ENCODE peak calls at places on chromosomes 4 and X, in four cellular contexts. R, E, Q and M are unnamed samples.

GRCh38 chr4:127540497-127541026 is 92.2 kb upstream of the INTU start:
- DNase-seq in R (no peak), E (no peak), Q (no peak), M (no peak)

GRCh38 chr4:7052313-7052712 is 9.1 kb downstream of the TADA2B start:
- DNase-seq in R (peak), E (no peak), Q (no peak), M (no peak)

GRCh38 chr4:185183622-185184281 is 20.0 kb downstream of the CFAP97 start:
- DNase-seq in R (no peak), E (peak), Q (peak), M (peak)

GRCh38 chr4:153212755-153213154 is 8.5 kb downstream of the TRIM2 start:
- DNase-seq in R (no peak), E (peak), Q (no peak), M (no peak)

GRCh38 chr4:47525154-47525819 is 40.2 kb downstream of the ATP10D start:
- DNase-seq in R (no peak), E (peak), Q (peak), M (peak)

GRCh38 chrX:105006103-105006502 is 214.4 kb downstream of the TEX13A start:
- DNase-seq in R (no peak), E (no peak), Q (no peak), M (no peak)

GRCh38 chr4:13218316-13218958 is 265.7 kb downstream of the RAB28 start:
- DNase-seq in R (no peak), E (no peak), Q (no peak), M (no peak)

GRCh38 chrX:153703036-153703370 is 15.3 kb downstream of the SLC6A8 start:
- DNase-seq in R (no peak), E (no peak), Q (no peak), M (no peak)

GRCh38 chr4:116486401-116486800 is 599.0 kb downstream of the TRAM1L1 start:
- DNase-seq in R (no peak), E (no peak), Q (no peak), M (no peak)

GRCh38 chrX:6226646-6227444 is 1.8 kb downstream of the NLGN4X start:
- DNase-seq in R (peak), E (no peak), Q (no peak), M (no peak)

GRCh38 chr4:102575369-102576129 is 74.4 kb downstream of the NFKB1 start:
- DNase-seq in R (no peak), E (peak), Q (no peak), M (no peak)

GRCh38 chr4:22434895-22435294 is 81.0 kb downstream of the ADGRA3 start:
- DNase-seq in R (no peak), E (peak), Q (peak), M (peak)

GRCh38 chr4:8258813-8259212 is 10.7 kb upstream of the HTRA3 start:
- DNase-seq in R (peak), E (no peak), Q (no peak), M (no peak)

GRCh38 chr4:105369988-105370387 is 103.9 kb downstream of the PPA2 start:
- DNase-seq in R (no peak), E (no peak), Q (no peak), M (no peak)

GRCh38 chr4:178090640-178091411 is 648.6 kb upstream of the AGA start:
- DNase-seq in R (peak), E (no peak), Q (no peak), M (no peak)

GRCh38 chr4:92791876-92792490 is 488.2 kb downstream of the GRID2 start:
- DNase-seq in R (no peak), E (no peak), Q (no peak), M (no peak)

GRCh38 chr4:13543648-13544555 is at the start of gene NKX3-2:
- DNase-seq in R (peak), E (peak), Q (no peak), M (no peak)

GRCh38 chrX:134512566-134512965 is 52.6 kb downstream of the HPRT1 start:
- DNase-seq in R (no peak), E (peak), Q (peak), M (peak)

GRCh38 chr4:79652726-79653125 is 244.7 kb upstream of the GK2 start:
- DNase-seq in R (no peak), E (no peak), Q (no peak), M (no peak)

GRCh38 chr4:86307432-86307831 is 52.4 kb downstream of the MAPK10 start:
- DNase-seq in R (no peak), E (no peak), Q (no peak), M (no peak)

GRCh38 chr4:151806511-151806927 is 45.7 kb upstream of the GATB start:
- DNase-seq in R (no peak), E (peak), Q (no peak), M (no peak)

GRCh38 chr4:1569461-1570151 is 114.5 kb downstream of the FAM53A start:
- DNase-seq in R (peak), E (no peak), Q (no peak), M (no peak)

GRCh38 chr4:54575919-54576318 is 81.8 kb upstream of the KIT start:
- DNase-seq in R (no peak), E (peak), Q (no peak), M (no peak)

GRCh38 chr4:110610620-110610939 is 12.3 kb downstream of the PITX2 start:
- DNase-seq in R (no peak), E (no peak), Q (no peak), M (no peak)

GRCh38 chrX:4764888-4765287 is 1051.4 kb upstream of the PRKX start:
- DNase-seq in R (no peak), E (peak), Q (peak), M (peak)

GRCh38 chrX:20545538-20545937 is 278.8 kb upstream of the RPS6KA3 start:
- DNase-seq in R (no peak), E (no peak), Q (no peak), M (no peak)

GRCh38 chr4:110106946-110107325 is 91.5 kb downstream of the ELOVL6 start:
- DNase-seq in R (no peak), E (no peak), Q (peak), M (peak)

GRCh38 chr4:8564595-8564994 is 15.6 kb upstream of the GPR78 start:
- DNase-seq in R (no peak), E (no peak), Q (no peak), M (no peak)

GRCh38 chr4:104915864-104916263 is 230.8 kb upstream of the TET2 start:
- DNase-seq in R (no peak), E (no peak), Q (no peak), M (no peak)

GRCh38 chr4:166143227-166143626 is 270.2 kb downstream of the TLL1 start:
- DNase-seq in R (no peak), E (peak), Q (no peak), M (no peak)

GRCh38 chr4:186191266-186192067 is at the start of gene CYP4V2:
- DNase-seq in R (peak), E (peak), Q (peak), M (peak)

GRCh38 chrX:38304010-38304409 is 23.3 kb downstream of the RPGR start:
- DNase-seq in R (no peak), E (no peak), Q (peak), M (no peak)

GRCh38 chr4:105978684-105979296 is 83.5 kb downstream of the NPNT start:
- DNase-seq in R (no peak), E (peak), Q (no peak), M (no peak)

GRCh38 chr4:43882470-43882869 is 566.1 kb downstream of the KCTD8 start:
- DNase-seq in R (no peak), E (no peak), Q (no peak), M (no peak)

DNA sequence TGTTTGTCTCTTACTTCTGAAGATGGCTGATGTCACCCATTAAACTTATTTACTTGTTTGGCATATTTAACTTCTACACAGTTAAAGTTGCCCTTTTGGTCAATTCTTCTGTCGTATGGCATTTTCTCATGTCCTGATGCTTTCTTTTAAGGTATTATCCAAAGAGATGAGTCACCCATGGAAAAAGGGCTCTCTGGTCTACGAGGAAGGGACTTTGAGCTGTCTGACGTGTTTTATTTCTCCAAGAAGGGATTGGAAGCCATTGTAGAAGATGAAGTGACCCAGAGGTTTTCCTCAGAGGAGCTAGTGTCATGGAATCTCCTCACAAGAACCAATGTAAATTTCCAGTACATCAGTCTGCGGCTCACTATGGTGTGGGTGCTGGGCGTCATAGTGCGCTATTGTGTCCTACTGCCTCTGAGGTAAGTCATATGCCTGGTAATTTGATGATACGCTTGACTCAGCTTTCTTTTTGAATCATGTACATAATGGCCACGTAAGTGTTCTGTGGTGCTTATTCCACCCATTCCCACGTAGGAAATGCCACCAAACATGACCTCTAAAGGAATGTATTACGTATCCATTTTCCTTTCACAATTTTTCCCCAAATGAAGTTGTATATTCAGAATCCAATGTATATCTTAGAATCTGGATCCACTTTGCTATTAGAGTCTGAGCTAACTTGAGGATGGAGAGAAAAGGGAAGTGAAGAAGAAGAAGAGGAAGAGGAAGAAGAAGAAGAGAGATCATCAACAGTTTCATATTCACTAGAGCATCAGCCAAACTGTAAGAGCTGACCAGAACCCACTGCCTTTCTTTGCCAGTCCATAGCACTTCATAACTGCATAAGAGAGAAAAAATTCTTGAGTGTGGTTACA is 45.7 kb downstream of the GPAT3 start:
- DNase-seq in R (no peak), E (no peak), Q (peak), M (no peak)
- H3K27ac ChIP-seq in R (no peak), E (no peak), Q (peak), M (no peak)

DNA sequence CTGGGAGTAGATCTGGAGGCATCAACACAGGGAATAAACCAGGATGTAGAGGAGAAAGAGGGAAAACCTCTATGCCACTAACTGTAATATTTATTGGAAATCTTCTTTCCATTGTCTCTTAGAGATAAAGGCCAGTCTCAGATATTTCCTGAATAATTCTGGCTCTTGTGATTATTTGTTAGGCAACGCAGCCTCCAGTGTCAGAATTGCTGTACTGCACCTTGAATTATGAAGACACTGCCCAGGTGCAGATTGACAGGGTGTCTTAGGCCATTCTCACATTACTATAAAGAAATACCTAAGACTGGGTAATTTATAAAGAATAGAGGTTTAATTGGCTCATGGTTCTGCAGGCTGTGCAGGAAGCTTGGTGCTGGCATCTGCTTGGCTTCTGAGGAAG is 100.7 kb upstream of the ZDHHC15 start:
- DNase-seq in R (no peak), E (no peak), Q (peak), M (no peak)
- TF ChIP-seq CTCF in R (no peak), E (peak), Q (no peak), M (no peak)

GRCh38 chr4:16029886-16030285 is 53.9 kb downstream of the PROM1 start:
- DNase-seq in R (no peak), E (no peak), Q (no peak), M (no peak)
- H3K27ac ChIP-seq in R (no peak), E (no peak), Q (no peak), M (no peak)

GRCh38 chrX:17744896-17745523 is 7.7 kb downstream of the SCML1 start:
- DNase-seq in R (no peak), E (no peak), Q (peak), M (no peak)
- TF ChIP-seq CTCF in R (no peak), E (peak), Q (peak), M (peak)

GRCh38 chrX:44908198-44908597 is 35.2 kb downstream of the KDM6A start:
- DNase-seq in R (no peak), E (no peak), Q (no peak), M (no peak)
- H3K27ac ChIP-seq in R (no peak), E (no peak), Q (no peak), M (no peak)

GRCh38 chr4:95141376-95141775 is 383.6 kb downstream of the BMPR1B start:
- DNase-seq in R (no peak), E (no peak), Q (no peak), M (no peak)

DNA sequence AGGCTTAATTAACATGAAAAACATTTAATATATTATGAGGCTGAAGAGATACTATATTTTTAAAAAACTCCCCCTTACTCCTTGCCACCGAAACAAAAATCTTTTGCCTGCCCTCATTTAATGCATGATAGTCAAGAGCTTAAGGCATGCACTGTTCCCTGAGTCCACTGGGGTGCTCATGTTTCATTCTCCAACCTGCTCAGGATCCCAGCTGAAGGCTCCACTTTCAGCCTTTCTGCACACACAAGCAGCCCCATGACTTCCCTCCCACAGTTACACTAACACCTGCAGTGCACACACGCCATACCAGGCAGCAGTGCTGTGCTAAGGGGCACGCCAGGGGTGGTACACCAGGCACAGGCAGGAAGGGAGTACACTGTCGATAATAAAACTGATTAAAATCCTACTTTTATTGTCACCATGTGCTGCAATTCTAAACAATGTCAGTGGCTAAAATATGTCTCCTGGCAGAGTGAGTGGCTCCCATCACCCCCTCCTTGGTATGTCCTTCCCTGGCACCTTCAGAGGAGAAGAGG is 385.2 kb downstream of the BMPR1B start:
- DNase-seq in R (peak), E (no peak), Q (no peak), M (no peak)
- TF ChIP-seq CTCF in R (no peak), E (no peak), Q (no peak), M (no peak)